ENCODE peak calls at places on chromosomes 11 and 22, in four cellular contexts. One of them, this sample, is unnamed.

GRCh38 chr22:47583959-47584562 is 821.6 kb downstream of the TBC1D22A start:
- DNase-seq in HCT116: no peak
- DNase-seq in K562: no peak
- DNase-seq in H1: no peak
- DNase-seq in this sample: no peak

GRCh38 chr11:103091024-103091423 is 936 bp downstream of the DCUN1D5 start:
- DNase-seq in HCT116: no peak
- DNase-seq in K562: no peak
- DNase-seq in H1: no peak
- DNase-seq in this sample: peak

GRCh38 chr11:75244052-75244814 is 3.7 kb downstream of the TPBGL start:
- DNase-seq in HCT116: no peak
- DNase-seq in K562: no peak
- DNase-seq in H1: no peak
- DNase-seq in this sample: no peak

GRCh38 chr22:20758688-20759087 is 15.2 kb upstream of the SERPIND1 start:
- DNase-seq in HCT116: no peak
- DNase-seq in K562: no peak
- DNase-seq in H1: no peak
- DNase-seq in this sample: peak

GRCh38 chr22:20610243-20610686 is 102.9 kb downstream of the MED15 start:
- DNase-seq in HCT116: no peak
- DNase-seq in K562: no peak
- DNase-seq in H1: no peak
- DNase-seq in this sample: no peak

GRCh38 chr11:47656284-47656915 is 14.0 kb upstream of the MTCH2 start:
- DNase-seq in HCT116: no peak
- DNase-seq in K562: no peak
- DNase-seq in H1: no peak
- DNase-seq in this sample: no peak

GRCh38 chr11:78420796-78421209 is 3.2 kb upstream of the GAB2 start:
- DNase-seq in HCT116: no peak
- DNase-seq in K562: no peak
- DNase-seq in H1: no peak
- DNase-seq in this sample: no peak

GRCh38 chr11:26442131-26442530 is 110.2 kb downstream of the ANO3 start:
- DNase-seq in HCT116: no peak
- DNase-seq in K562: no peak
- DNase-seq in H1: no peak
- DNase-seq in this sample: peak

GRCh38 chr11:122998727-122999370 is 17.2 kb upstream of the BSX start:
- DNase-seq in HCT116: no peak
- DNase-seq in K562: no peak
- DNase-seq in H1: no peak
- DNase-seq in this sample: no peak

GRCh38 chr11:11862995-11863394 is 21.2 kb downstream of the USP47 start:
- DNase-seq in HCT116: no peak
- DNase-seq in K562: no peak
- DNase-seq in H1: no peak
- DNase-seq in this sample: no peak

GRCh38 chr11:81422402-81422801 is 1311.3 kb downstream of the FAM181B start:
- DNase-seq in HCT116: no peak
- DNase-seq in K562: no peak
- DNase-seq in H1: no peak
- DNase-seq in this sample: no peak

DNA sequence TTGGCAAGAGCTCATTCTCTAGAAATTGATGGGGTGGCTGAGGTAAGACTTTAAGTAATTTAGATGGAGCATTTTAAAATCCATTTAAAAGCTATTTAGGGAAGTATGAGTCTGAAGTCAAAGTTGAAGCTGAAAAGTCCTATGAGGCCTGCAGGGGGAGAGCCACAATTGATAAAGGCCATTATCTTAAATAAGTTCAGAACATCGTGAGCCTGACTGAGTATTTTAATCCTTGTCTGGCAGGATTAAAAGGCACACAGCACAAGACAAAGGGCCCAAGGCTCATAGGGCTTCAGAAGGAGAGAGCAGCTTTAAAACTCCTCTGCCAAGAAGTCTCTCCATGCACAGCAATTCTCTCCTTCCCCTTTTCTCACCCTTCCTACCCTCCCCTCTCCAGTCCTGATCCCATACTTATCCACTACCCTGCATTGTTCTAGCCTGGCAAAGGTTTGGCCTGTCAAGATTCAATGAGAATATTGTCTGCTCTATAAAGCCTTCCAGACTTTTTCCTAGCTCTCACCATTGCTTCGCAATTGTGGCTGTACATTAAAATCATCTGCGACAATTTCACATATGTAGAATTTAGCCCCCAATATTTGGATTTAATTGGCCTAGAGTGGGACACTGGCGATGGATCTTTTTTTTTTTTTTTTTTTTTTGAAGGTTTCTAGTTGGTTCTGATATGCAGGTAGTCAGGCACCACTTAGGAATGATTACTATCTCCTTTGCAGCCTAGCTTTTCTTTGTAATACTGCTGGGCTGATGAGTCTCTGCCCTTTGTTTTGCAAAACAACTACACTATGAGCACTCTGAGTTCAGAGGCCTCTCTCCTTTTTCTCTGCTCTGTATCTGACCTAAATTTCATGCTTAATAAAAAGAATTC is 1312.8 kb downstream of the FAM181B start:
- DNase-seq in HCT116: no peak
- DNase-seq in K562: no peak
- DNase-seq in H1: peak
- DNase-seq in this sample: no peak
- H3K4me2 ChIP-seq in HCT116: no peak
- H3K4me2 ChIP-seq in K562: no peak
- H3K4me2 ChIP-seq in H1: peak
- H3K4me2 ChIP-seq in this sample: no peak

DNA sequence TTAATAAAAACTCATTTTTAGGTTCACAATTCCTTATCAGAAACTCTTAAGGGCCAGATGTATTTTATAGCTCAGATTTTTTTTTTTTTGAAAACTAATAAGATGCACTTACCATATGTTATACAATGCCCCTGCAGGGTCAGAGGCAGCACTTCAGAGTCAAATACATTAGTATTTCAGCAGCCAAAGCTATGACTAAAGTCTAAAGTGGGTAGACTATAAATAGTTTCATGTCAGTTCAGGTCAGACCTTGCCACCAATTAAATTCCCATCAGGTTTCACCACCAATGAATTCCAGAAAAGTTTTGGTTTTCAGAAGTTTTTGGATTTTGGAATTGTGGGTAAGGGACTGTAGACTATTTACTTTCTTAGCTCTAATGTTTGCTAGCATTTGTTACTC is 75.9 kb downstream of the FAM83F start:
- DNase-seq in HCT116: no peak
- DNase-seq in K562: no peak
- DNase-seq in H1: no peak
- DNase-seq in this sample: no peak
- TF ChIP-seq MAX in HCT116: no peak
- TF ChIP-seq MAX in K562: no peak
- TF ChIP-seq MAX in H1: no peak
- TF ChIP-seq MAX in this sample: no peak

DNA sequence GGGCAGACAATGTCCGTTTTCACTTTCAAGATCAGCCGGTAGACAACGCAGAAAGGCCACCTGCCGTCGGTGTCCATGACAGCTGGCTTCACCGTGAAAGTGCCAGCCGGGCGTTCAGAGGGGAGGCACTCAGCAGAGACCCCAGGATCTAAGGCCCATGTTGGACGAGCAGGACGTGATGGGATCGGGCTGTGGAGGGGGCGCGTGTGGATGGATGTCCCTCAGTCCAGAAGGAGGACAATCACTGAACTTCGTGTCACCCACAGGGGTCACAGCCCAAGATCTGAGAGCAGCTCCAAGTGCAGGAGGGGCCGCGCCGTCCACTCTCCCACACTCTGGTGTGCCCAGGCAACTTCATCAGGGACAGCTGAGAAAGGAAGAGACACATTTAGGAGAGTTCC is 164.4 kb downstream of the BRD1 start:
- DNase-seq in HCT116: no peak
- DNase-seq in K562: no peak
- DNase-seq in H1: no peak
- DNase-seq in this sample: no peak
- TF ChIP-seq RAD21 in HCT116: no peak
- TF ChIP-seq RAD21 in K562: no peak
- TF ChIP-seq RAD21 in H1: no peak
- TF ChIP-seq RAD21 in this sample: no peak

DNA sequence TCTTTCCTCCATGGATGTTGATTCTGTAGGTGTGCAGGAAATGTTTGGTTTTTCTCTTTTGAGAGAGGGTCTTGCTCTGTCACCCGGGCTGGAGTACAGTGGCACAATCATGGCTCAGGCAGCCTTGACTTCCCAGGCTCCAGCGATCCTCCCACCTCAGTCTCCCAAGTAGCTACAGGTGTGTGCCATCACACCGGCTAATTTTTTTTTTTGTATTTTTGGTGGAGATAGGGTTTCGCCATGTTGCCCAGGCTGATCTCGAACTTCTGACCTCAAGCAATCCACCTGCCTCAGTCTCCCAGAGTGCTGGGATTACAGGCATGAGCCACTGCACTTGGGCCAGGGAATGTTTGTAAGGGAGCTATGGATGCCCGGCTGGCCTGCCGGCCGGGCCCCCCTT is 4.5 kb downstream of the PRR5 start:
- DNase-seq in HCT116: no peak
- DNase-seq in K562: no peak
- DNase-seq in H1: no peak
- DNase-seq in this sample: no peak
- H3K4me2 ChIP-seq in HCT116: no peak
- H3K4me2 ChIP-seq in K562: no peak
- H3K4me2 ChIP-seq in H1: no peak
- H3K4me2 ChIP-seq in this sample: no peak

GRCh38 chr11:109120341-109120740 is 301.6 kb upstream of the C11orf87 start:
- DNase-seq in HCT116: no peak
- DNase-seq in K562: no peak
- DNase-seq in H1: no peak
- DNase-seq in this sample: no peak

GRCh38 chr11:109121173-109121938 is 300.6 kb upstream of the C11orf87 start:
- DNase-seq in HCT116: no peak
- DNase-seq in K562: no peak
- DNase-seq in H1: no peak
- DNase-seq in this sample: no peak

GRCh38 chr11:109123811-109124787 is 297.9 kb upstream of the C11orf87 start:
- DNase-seq in HCT116: no peak
- DNase-seq in K562: no peak
- DNase-seq in H1: no peak
- DNase-seq in this sample: no peak
- TF ChIP-seq MAX in HCT116: no peak
- TF ChIP-seq MAX in K562: no peak
- TF ChIP-seq MAX in H1: no peak
- TF ChIP-seq MAX in this sample: no peak

This sample was measured in A549.